ENCODE peak calls at places on chromosomes 13 and 19, in ten cellular contexts. I, Z, M, A, J, V, R, G, D and X are unnamed samples.

GRCh38 chr19:45162464-45163143 is 1.8 kb upstream of the NKPD1 start:
- DNase-seq in G (peak), R (peak), A (no peak), M (no peak), D (no peak), J (no peak), Z (no peak), I (no peak), V (peak), X (no peak)

GRCh38 chr19:10677796-10678195 is 23.4 kb upstream of the QTRT1 start:
- DNase-seq in G (no peak), I (no peak), Z (no peak), D (no peak), R (peak), J (no peak), M (no peak), V (no peak), A (no peak), X (no peak)

GRCh38 chr19:41908724-41909464 is 19.4 kb downstream of the ERFL start:
- DNase-seq in Z (no peak), G (no peak), D (no peak), I (no peak), V (no peak), R (no peak), J (no peak), M (no peak), A (no peak), X (no peak)

GRCh38 chr19:47603706-47604310 is 5.1 kb upstream of the BICRA start:
- DNase-seq in Z (no peak), G (no peak), J (no peak), M (no peak), I (no peak), V (no peak), D (no peak), R (no peak), A (no peak), X (no peak)

GRCh38 chr13:57932071-57932470 is 300.5 kb downstream of the PCDH17 start:
- DNase-seq in V (no peak), J (no peak), D (no peak), M (no peak), R (no peak), G (no peak), Z (no peak), A (peak), I (no peak), X (no peak)

GRCh38 chr13:49935171-49936084 is 712 bp downstream of the SPRYD7 start:
- DNase-seq in V (no peak), Z (no peak), I (peak), J (no peak), R (peak), M (peak), G (peak), D (no peak), A (peak), X (peak)

GRCh38 chr19:35533201-35533821 is at the start of gene GAPDHS:
- DNase-seq in M (no peak), D (no peak), V (no peak), I (no peak), G (no peak), R (no peak), A (no peak), J (no peak), Z (no peak), X (no peak)

GRCh38 chr19:4518345-4519171 is at the start of gene PLIN4:
- DNase-seq in V (no peak), G (no peak), Z (no peak), R (peak), I (no peak), M (no peak), D (no peak), J (peak), A (no peak), X (no peak)

GRCh38 chr19:48398329-48399235 is 5.1 kb downstream of the GRIN2D start:
- DNase-seq in D (no peak), Z (peak), R (peak), I (peak), J (peak), G (peak), A (peak), M (no peak), V (peak), X (peak)

GRCh38 chr19:4910594-4911273 is 1.4 kb downstream of the UHRF1 start:
- DNase-seq in M (no peak), V (no peak), G (no peak), A (no peak), D (no peak), J (no peak), Z (no peak), R (no peak), I (peak), X (no peak)

GRCh38 chr19:51948979-51949378 is 21.7 kb downstream of the ZNF613 start:
- DNase-seq in I (no peak), D (no peak), Z (no peak), M (peak), R (no peak), J (peak), A (no peak), V (no peak), G (no peak), X (no peak)

GRCh38 chr13:40596484-40596883 is 70.0 kb downstream of the FOXO1 start:
- DNase-seq in A (no peak), Z (no peak), R (no peak), G (no peak), J (no peak), I (no peak), V (no peak), M (no peak), D (no peak), X (no peak)

GRCh38 chr13:113297370-113297871 is 382 bp downstream of the LAMP1 start:
- DNase-seq in V (no peak), G (no peak), J (no peak), R (no peak), Z (peak), M (no peak), A (peak), D (no peak), I (peak), X (peak)

GRCh38 chr13:79775830-79776229 is 294.9 kb downstream of the NDFIP2 start:
- DNase-seq in G (no peak), A (peak), D (peak), Z (no peak), I (no peak), V (no peak), J (no peak), M (peak), R (no peak), X (no peak)

GRCh38 chr13:50389726-50390125 is 374.5 kb downstream of the KCNRG start:
- DNase-seq in Z (no peak), I (no peak), V (no peak), M (no peak), A (peak), J (no peak), D (no peak), R (no peak), G (no peak), X (no peak)

GRCh38 chr19:703651-704446 is 4.9 kb upstream of the PALM start:
- DNase-seq in Z (peak), R (no peak), D (no peak), I (peak), M (peak), A (peak), J (peak), V (no peak), G (no peak), X (peak)

GRCh38 chr19:15788594-15789270 is 1.3 kb downstream of the OR10H5 start:
- DNase-seq in A (no peak), R (no peak), I (no peak), M (no peak), G (no peak), J (no peak), Z (no peak), V (no peak), D (no peak), X (no peak)

GRCh38 chr13:98950705-98951104 is 27.2 kb downstream of the DOCK9 start:
- DNase-seq in D (no peak), Z (no peak), J (no peak), M (no peak), G (no peak), A (no peak), R (no peak), V (no peak), I (no peak), X (no peak)

GRCh38 chr13:23608704-23609413 is 38.6 kb downstream of the TNFRSF19 start:
- DNase-seq in I (no peak), V (no peak), Z (no peak), J (peak), D (no peak), G (no peak), A (peak), R (no peak), M (no peak), X (no peak)

GRCh38 chr19:38172001-38172400 is 52.0 kb downstream of the DPF1 start:
- DNase-seq in I (no peak), M (peak), G (no peak), J (peak), Z (no peak), A (peak), V (no peak), D (no peak), R (no peak), X (no peak)

GRCh38 chr19:46697142-46697960 is 19.6 kb downstream of the PRKD2 start:
- DNase-seq in R (peak), M (peak), Z (no peak), J (peak), I (peak), D (peak), V (peak), A (peak), G (peak), X (no peak)

GRCh38 chr19:14080887-14081796 is 4.4 kb downstream of the C19orf67 start:
- DNase-seq in Z (peak), I (peak), V (peak), D (peak), R (peak), M (peak), A (peak), J (peak), G (peak), X (peak)

GRCh38 chr13:71477735-71478134 is 389.3 kb downstream of the DACH1 start:
- DNase-seq in G (no peak), Z (no peak), V (no peak), A (peak), I (no peak), D (no peak), J (no peak), R (no peak), M (no peak), X (no peak)

GRCh38 chr19:1905071-1905862 is at the start of the genes ADAT3 and SCAMP4:
- DNase-seq in M (peak), I (peak), G (peak), A (peak), Z (peak), D (peak), V (peak), J (peak), R (peak), X (peak)

GRCh38 chr13:113914333-113915011 is 50.6 kb upstream of the GAS6 start:
- DNase-seq in M (no peak), I (no peak), Z (no peak), D (no peak), J (no peak), A (no peak), R (peak), G (no peak), V (no peak), X (no peak)

GRCh38 chr13:99288069-99288468 is 19.1 kb downstream of the GPR183 start:
- DNase-seq in G (no peak), A (no peak), I (peak), M (no peak), D (no peak), J (no peak), V (no peak), Z (peak), R (no peak), X (no peak)

GRCh38 chr19:18687740-18688465 is 4.4 kb downstream of the CRTC1 start:
- DNase-seq in I (no peak), R (no peak), M (no peak), J (no peak), V (no peak), A (no peak), Z (no peak), D (no peak), G (no peak), X (no peak)

GRCh38 chr19:2477141-2477710 is 1.3 kb downstream of the GADD45B start:
- DNase-seq in I (peak), J (peak), M (no peak), Z (no peak), A (no peak), D (no peak), V (no peak), G (no peak), R (peak), X (no peak)

GRCh38 chr13:36428083-36428482 is 4.2 kb upstream of the CCNA1 start:
- DNase-seq in V (no peak), D (no peak), Z (no peak), M (no peak), J (no peak), A (peak), I (no peak), G (no peak), R (peak), X (no peak)

GRCh38 chr19:58399903-58400637 is 4.6 kb downstream of the RNF225 start:
- DNase-seq in I (no peak), A (peak), M (peak), G (peak), V (no peak), R (no peak), D (no peak), Z (no peak), J (no peak), X (no peak)

GRCh38 chr19:54523403-54523802 is 20.8 kb downstream of the LAIR2 start:
- DNase-seq in Z (no peak), V (no peak), A (no peak), I (peak), J (no peak), G (no peak), D (no peak), M (no peak), R (no peak), X (no peak)